ENCODE peak calls at places on chromosomes 6 and 20, in six cellular contexts. One of them, this sample, is unnamed.

GRCh38 chr6:14705841-14706377 is 540.0 kb upstream of the JARID2 start:
- DNase-seq in iPS DF 6.9: no peak
- DNase-seq in kidney tubule cell: no peak
- DNase-seq in stimulated activated CD4-positive, alpha-beta T cell treated with anti-CD3 and anti-CD28 coated beads, TNF-alpha, amount 100 ng/mL, for 4 hours: no peak
- DNase-seq in GM20000: no peak
- DNase-seq in lung microvascular endothelial cell: no peak
- DNase-seq in this sample: no peak

GRCh38 chr20:39246436-39246835 is 284.3 kb downstream of the DHX35 start:
- DNase-seq in iPS DF 6.9: no peak
- DNase-seq in kidney tubule cell: no peak
- DNase-seq in stimulated activated CD4-positive, alpha-beta T cell treated with anti-CD3 and anti-CD28 coated beads, TNF-alpha, amount 100 ng/mL, for 4 hours: no peak
- DNase-seq in GM20000: no peak
- DNase-seq in lung microvascular endothelial cell: no peak
- DNase-seq in this sample: no peak

GRCh38 chr20:46035713-46036112 is 6.7 kb downstream of the SLC12A5 start:
- DNase-seq in iPS DF 6.9: no peak
- DNase-seq in kidney tubule cell: no peak
- DNase-seq in stimulated activated CD4-positive, alpha-beta T cell treated with anti-CD3 and anti-CD28 coated beads, TNF-alpha, amount 100 ng/mL, for 4 hours: no peak
- DNase-seq in GM20000: no peak
- DNase-seq in lung microvascular endothelial cell: no peak
- DNase-seq in this sample: no peak

GRCh38 chr6:14791525-14791924 is 454.3 kb upstream of the JARID2 start:
- DNase-seq in iPS DF 6.9: no peak
- DNase-seq in kidney tubule cell: no peak
- DNase-seq in stimulated activated CD4-positive, alpha-beta T cell treated with anti-CD3 and anti-CD28 coated beads, TNF-alpha, amount 100 ng/mL, for 4 hours: no peak
- DNase-seq in GM20000: no peak
- DNase-seq in lung microvascular endothelial cell: no peak
- DNase-seq in this sample: no peak

GRCh38 chr6:136169356-136169755 is 80.8 kb downstream of the MTFR2 start:
- DNase-seq in iPS DF 6.9: no peak
- DNase-seq in kidney tubule cell: no peak
- DNase-seq in stimulated activated CD4-positive, alpha-beta T cell treated with anti-CD3 and anti-CD28 coated beads, TNF-alpha, amount 100 ng/mL, for 4 hours: no peak
- DNase-seq in GM20000: no peak
- DNase-seq in lung microvascular endothelial cell: no peak
- DNase-seq in this sample: no peak

GRCh38 chr6:99606670-99607415 is at the start of gene PRDM13:
- DNase-seq in iPS DF 6.9: no peak
- DNase-seq in kidney tubule cell: no peak
- DNase-seq in stimulated activated CD4-positive, alpha-beta T cell treated with anti-CD3 and anti-CD28 coated beads, TNF-alpha, amount 100 ng/mL, for 4 hours: no peak
- DNase-seq in GM20000: no peak
- DNase-seq in lung microvascular endothelial cell: no peak
- DNase-seq in this sample: no peak

GRCh38 chr6:32974541-32975308 is 6.3 kb downstream of the BRD2 start:
- DNase-seq in iPS DF 6.9: no peak
- DNase-seq in kidney tubule cell: no peak
- DNase-seq in stimulated activated CD4-positive, alpha-beta T cell treated with anti-CD3 and anti-CD28 coated beads, TNF-alpha, amount 100 ng/mL, for 4 hours: no peak
- DNase-seq in GM20000: no peak
- DNase-seq in lung microvascular endothelial cell: no peak
- DNase-seq in this sample: no peak

GRCh38 chr20:24340933-24341332 is 128.5 kb upstream of the SYNDIG1 start:
- DNase-seq in iPS DF 6.9: no peak
- DNase-seq in kidney tubule cell: no peak
- DNase-seq in stimulated activated CD4-positive, alpha-beta T cell treated with anti-CD3 and anti-CD28 coated beads, TNF-alpha, amount 100 ng/mL, for 4 hours: no peak
- DNase-seq in GM20000: no peak
- DNase-seq in lung microvascular endothelial cell: no peak
- DNase-seq in this sample: no peak

GRCh38 chr6:38393986-38394385 is 245.7 kb downstream of the BTBD9 start:
- DNase-seq in iPS DF 6.9: no peak
- DNase-seq in kidney tubule cell: no peak
- DNase-seq in stimulated activated CD4-positive, alpha-beta T cell treated with anti-CD3 and anti-CD28 coated beads, TNF-alpha, amount 100 ng/mL, for 4 hours: no peak
- DNase-seq in GM20000: no peak
- DNase-seq in lung microvascular endothelial cell: no peak
- DNase-seq in this sample: no peak

GRCh38 chr6:10202111-10202510 is 212.8 kb downstream of the TFAP2A start:
- DNase-seq in iPS DF 6.9: no peak
- DNase-seq in kidney tubule cell: no peak
- DNase-seq in stimulated activated CD4-positive, alpha-beta T cell treated with anti-CD3 and anti-CD28 coated beads, TNF-alpha, amount 100 ng/mL, for 4 hours: no peak
- DNase-seq in GM20000: no peak
- DNase-seq in lung microvascular endothelial cell: no peak
- DNase-seq in this sample: no peak

GRCh38 chr6:39301606-39302005 is 12.6 kb downstream of the KCNK17 start:
- DNase-seq in iPS DF 6.9: peak
- DNase-seq in kidney tubule cell: no peak
- DNase-seq in stimulated activated CD4-positive, alpha-beta T cell treated with anti-CD3 and anti-CD28 coated beads, TNF-alpha, amount 100 ng/mL, for 4 hours: no peak
- DNase-seq in GM20000: no peak
- DNase-seq in lung microvascular endothelial cell: peak
- DNase-seq in this sample: no peak

GRCh38 chr20:62614085-62614960 is 28.0 kb upstream of the SLCO4A1 start:
- DNase-seq in iPS DF 6.9: no peak
- DNase-seq in kidney tubule cell: no peak
- DNase-seq in stimulated activated CD4-positive, alpha-beta T cell treated with anti-CD3 and anti-CD28 coated beads, TNF-alpha, amount 100 ng/mL, for 4 hours: no peak
- DNase-seq in GM20000: no peak
- DNase-seq in lung microvascular endothelial cell: no peak
- DNase-seq in this sample: no peak

GRCh38 chr6:1856381-1856780 is 246.7 kb downstream of the FOXC1 start:
- DNase-seq in iPS DF 6.9: no peak
- DNase-seq in kidney tubule cell: peak
- DNase-seq in stimulated activated CD4-positive, alpha-beta T cell treated with anti-CD3 and anti-CD28 coated beads, TNF-alpha, amount 100 ng/mL, for 4 hours: no peak
- DNase-seq in GM20000: peak
- DNase-seq in lung microvascular endothelial cell: no peak
- DNase-seq in this sample: no peak

GRCh38 chr6:105300090-105300489 is 102.8 kb downstream of the PREP start:
- DNase-seq in iPS DF 6.9: no peak
- DNase-seq in kidney tubule cell: no peak
- DNase-seq in stimulated activated CD4-positive, alpha-beta T cell treated with anti-CD3 and anti-CD28 coated beads, TNF-alpha, amount 100 ng/mL, for 4 hours: no peak
- DNase-seq in GM20000: no peak
- DNase-seq in lung microvascular endothelial cell: no peak
- DNase-seq in this sample: no peak

GRCh38 chr20:7841967-7842301 is 98.3 kb downstream of the HAO1 start:
- DNase-seq in iPS DF 6.9: no peak
- DNase-seq in kidney tubule cell: peak
- DNase-seq in stimulated activated CD4-positive, alpha-beta T cell treated with anti-CD3 and anti-CD28 coated beads, TNF-alpha, amount 100 ng/mL, for 4 hours: no peak
- DNase-seq in GM20000: no peak
- DNase-seq in lung microvascular endothelial cell: no peak
- DNase-seq in this sample: no peak

GRCh38 chr6:162251257-162251656 is 476.3 kb downstream of the PRKN start:
- DNase-seq in iPS DF 6.9: peak
- DNase-seq in kidney tubule cell: no peak
- DNase-seq in stimulated activated CD4-positive, alpha-beta T cell treated with anti-CD3 and anti-CD28 coated beads, TNF-alpha, amount 100 ng/mL, for 4 hours: no peak
- DNase-seq in GM20000: no peak
- DNase-seq in lung microvascular endothelial cell: no peak
- DNase-seq in this sample: no peak

GRCh38 chr6:38220069-38220723 is 400.7 kb downstream of the ZFAND3 start:
- DNase-seq in iPS DF 6.9: no peak
- DNase-seq in kidney tubule cell: no peak
- DNase-seq in stimulated activated CD4-positive, alpha-beta T cell treated with anti-CD3 and anti-CD28 coated beads, TNF-alpha, amount 100 ng/mL, for 4 hours: no peak
- DNase-seq in GM20000: no peak
- DNase-seq in lung microvascular endothelial cell: no peak
- DNase-seq in this sample: no peak

GRCh38 chr20:3808141-3808479 is 12.0 kb downstream of the CDC25B start:
- DNase-seq in iPS DF 6.9: no peak
- DNase-seq in kidney tubule cell: peak
- DNase-seq in stimulated activated CD4-positive, alpha-beta T cell treated with anti-CD3 and anti-CD28 coated beads, TNF-alpha, amount 100 ng/mL, for 4 hours: no peak
- DNase-seq in GM20000: no peak
- DNase-seq in lung microvascular endothelial cell: peak
- DNase-seq in this sample: peak

GRCh38 chr6:45541934-45542333 is 164.2 kb upstream of the SUPT3H start:
- DNase-seq in iPS DF 6.9: no peak
- DNase-seq in kidney tubule cell: no peak
- DNase-seq in stimulated activated CD4-positive, alpha-beta T cell treated with anti-CD3 and anti-CD28 coated beads, TNF-alpha, amount 100 ng/mL, for 4 hours: no peak
- DNase-seq in GM20000: no peak
- DNase-seq in lung microvascular endothelial cell: no peak
- DNase-seq in this sample: no peak

GRCh38 chr20:24584538-24585356 is 115.3 kb downstream of the SYNDIG1 start:
- DNase-seq in iPS DF 6.9: no peak
- DNase-seq in kidney tubule cell: peak
- DNase-seq in stimulated activated CD4-positive, alpha-beta T cell treated with anti-CD3 and anti-CD28 coated beads, TNF-alpha, amount 100 ng/mL, for 4 hours: no peak
- DNase-seq in GM20000: no peak
- DNase-seq in lung microvascular endothelial cell: no peak
- DNase-seq in this sample: peak

GRCh38 chr6:142155895-142156757 is 9.1 kb downstream of the VTA1 start:
- DNase-seq in iPS DF 6.9: peak
- DNase-seq in kidney tubule cell: peak
- DNase-seq in stimulated activated CD4-positive, alpha-beta T cell treated with anti-CD3 and anti-CD28 coated beads, TNF-alpha, amount 100 ng/mL, for 4 hours: no peak
- DNase-seq in GM20000: no peak
- DNase-seq in lung microvascular endothelial cell: peak
- DNase-seq in this sample: no peak

This sample was measured in esophagus muscularis mucosa.